ENCODE peak calls at places on chromosomes 5 and 9, in seven cellular contexts. V is PC-9, T is heart right ventricle, F is astrocyte of the spinal cord, O is AG04450, U is OCI-LY7, H is HCT116. Y is an unnamed sample.

GRCh38 chr9:29285818-29286217 is 1712.5 kb upstream of the C9orf72 start:
- DNase-seq in O (no peak), U (no peak), V (no peak), T (no peak), F (peak), H (no peak), Y (peak)

GRCh38 chr5:81802020-81802419 is 51.1 kb upstream of the SSBP2 start:
- DNase-seq in U (no peak), F (no peak), O (no peak), T (no peak), H (no peak), V (no peak), Y (no peak)

GRCh38 chr9:98359569-98359968 is 104.1 kb upstream of the TBC1D2 start:
- DNase-seq in O (no peak), F (no peak), H (no peak), V (no peak), T (no peak), U (no peak), Y (no peak)

GRCh38 chr5:178333821-178334481 is 101.3 kb upstream of the PHYKPL start:
- DNase-seq in U (no peak), O (no peak), F (no peak), H (no peak), V (no peak), T (no peak), Y (no peak)

GRCh38 chr5:179227578-179228311 is 117.5 kb downstream of the ADAMTS2 start:
- DNase-seq in O (no peak), U (no peak), T (no peak), V (no peak), H (no peak), F (no peak), Y (no peak)

GRCh38 chr9:89850633-89851325 is 246.0 kb downstream of the GADD45G start:
- DNase-seq in H (no peak), T (no peak), U (no peak), F (peak), V (no peak), O (no peak), Y (peak)

GRCh38 chr5:101346906-101347305 is 443.8 kb upstream of the ST8SIA4 start:
- DNase-seq in H (no peak), F (no peak), O (no peak), T (no peak), V (no peak), U (no peak), Y (no peak)

GRCh38 chr5:29367176-29367833 is 1826.2 kb upstream of the CDH6 start:
- DNase-seq in F (no peak), V (no peak), U (no peak), O (no peak), T (no peak), H (no peak), Y (no peak)

GRCh38 chr5:143559586-143559985 is 156.1 kb upstream of the NR3C1 start:
- DNase-seq in U (no peak), V (no peak), O (no peak), H (no peak), F (no peak), T (no peak), Y (no peak)

GRCh38 chr9:2798423-2798822 is 45.5 kb downstream of the PUM3 start:
- DNase-seq in F (no peak), O (no peak), U (no peak), V (no peak), H (no peak), T (no peak), Y (no peak)

GRCh38 chr5:61330341-61330878 is 1.6 kb upstream of the ZSWIM6 start:
- DNase-seq in U (no peak), H (no peak), F (peak), O (no peak), T (peak), V (peak), Y (peak)

GRCh38 chr9:28155067-28155466 is 581.8 kb upstream of the C9orf72 start:
- DNase-seq in V (no peak), O (no peak), F (peak), H (no peak), T (no peak), U (no peak), Y (no peak)

GRCh38 chr5:100542086-100542485 is 6.9 kb downstream of the FAM174A start:
- DNase-seq in O (no peak), T (no peak), V (no peak), H (no peak), F (no peak), U (no peak), Y (peak)

GRCh38 chr5:149747833-149748366 is 17.8 kb downstream of the PPARGC1B start:
- DNase-seq in F (no peak), V (peak), U (no peak), H (no peak), O (no peak), T (no peak), Y (no peak)

GRCh38 chr5:147382776-147383175 is 127.1 kb downstream of the DPYSL3 start:
- DNase-seq in H (no peak), T (no peak), V (no peak), U (no peak), O (no peak), F (no peak), Y (no peak)

GRCh38 chr5:163505475-163506457 is at the start of gene MAT2B:
- DNase-seq in V (peak), F (peak), T (peak), H (peak), O (peak), U (peak), Y (peak)

GRCh38 chr5:132439521-132440206 is 50.9 kb downstream of the IRF1 start:
- DNase-seq in F (peak), H (no peak), U (no peak), O (peak), T (peak), V (no peak), Y (peak)

GRCh38 chr9:123216387-123216786 is 52.0 kb downstream of the STRBP start:
- DNase-seq in U (no peak), T (no peak), H (no peak), F (no peak), O (no peak), V (no peak), Y (peak)

GRCh38 chr9:29245351-29245750 is 1672.1 kb upstream of the C9orf72 start:
- DNase-seq in O (no peak), F (no peak), U (no peak), H (no peak), V (no peak), T (no peak), Y (no peak)

GRCh38 chr5:88836195-88836838 is 46.7 kb downstream of the MEF2C start:
- DNase-seq in O (no peak), F (peak), U (no peak), H (no peak), V (no peak), T (peak), Y (no peak)

GRCh38 chr5:132490484-132491367 is at the start of gene IRF1:
- DNase-seq in O (peak), H (peak), F (peak), U (peak), V (peak), T (peak), Y (peak)

GRCh38 chr9:71001780-71002386 is 119.5 kb downstream of the TRPM3 start:
- DNase-seq in U (peak), V (no peak), F (peak), H (peak), T (peak), O (no peak), Y (peak)

GRCh38 chr5:151684690-151685361 is 1.9 kb downstream of the SPARC start:
- DNase-seq in H (no peak), V (peak), T (peak), O (peak), U (no peak), F (peak), Y (peak)
- TF ChIP-seq CTCF in H (peak), V (peak), T (peak), O (peak), U (no peak), F (peak), Y (no peak)

DNA sequence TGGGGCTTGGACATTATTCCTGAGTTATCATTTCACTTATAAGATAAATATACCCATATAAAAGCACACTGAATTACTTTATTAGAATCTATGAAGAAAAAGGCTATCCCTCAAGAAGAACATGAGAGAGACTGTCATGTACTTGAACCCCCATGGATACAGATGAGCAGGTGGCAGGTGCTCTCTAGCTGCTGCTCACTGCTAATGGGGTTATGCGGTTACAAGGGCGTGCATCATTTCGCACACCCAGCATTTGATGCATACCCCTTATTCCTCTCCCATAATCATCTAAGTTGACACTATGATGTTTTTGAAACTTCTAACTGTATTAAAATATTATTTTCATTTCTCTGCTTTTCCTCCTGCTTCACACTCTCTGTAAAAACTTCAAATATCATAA is 16.4 kb downstream of the ITK start:
- DNase-seq in U (no peak), H (no peak), V (no peak), F (no peak), O (no peak), T (no peak), Y (no peak)
- H3K4me3 ChIP-seq in U (no peak), H (no peak), V (no peak), F (no peak), O (no peak), T (no peak), Y (no peak)

DNA sequence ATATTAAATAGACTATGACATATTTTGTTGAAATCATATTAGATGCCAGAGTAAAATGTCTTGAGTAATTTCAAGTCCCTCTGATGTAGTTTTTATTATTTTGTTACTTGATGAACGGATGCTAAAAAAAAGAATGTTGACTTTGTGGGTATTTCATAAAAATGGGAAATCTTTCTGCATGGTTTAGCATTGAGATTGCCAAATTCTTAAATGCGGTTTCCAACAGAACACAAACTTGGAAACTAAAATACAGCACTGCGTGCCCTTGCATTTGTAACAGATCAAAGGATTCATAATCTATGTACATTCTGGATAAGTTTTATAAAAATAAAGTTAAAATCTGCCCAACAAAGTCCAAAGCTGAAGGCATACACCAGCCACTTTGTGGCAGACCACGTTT is 425.5 kb upstream of the DAB2 start:
- DNase-seq in O (no peak), F (no peak), T (no peak), H (no peak), V (no peak), U (no peak), Y (no peak)
- TF ChIP-seq CTCF in O (no peak), F (no peak), T (no peak), H (no peak), V (no peak), U (no peak), Y (no peak)

GRCh38 chr9:130421802-130422276 is 22.9 kb upstream of the ASS1 start:
- DNase-seq in T (no peak), V (no peak), H (no peak), F (peak), O (peak), U (no peak), Y (no peak)
- H3K4me3 ChIP-seq in T (no peak), V (no peak), H (no peak), F (no peak), O (no peak), U (no peak), Y (no peak)